ENCODE peak calls at places on chromosome 17, in ten cellular contexts. One of them, this sample, is unnamed.

GRCh38 chr17:37493249-37494027 is 3.7 kb downstream of the DUSP14 start:
- DNase-seq in left lung: no peak
- DNase-seq in tibial artery: no peak
- DNase-seq in AG04449: peak
- DNase-seq in AG09309: peak
- DNase-seq in ascending aorta: no peak
- DNase-seq in HCT116: peak
- DNase-seq in choroid plexus epithelial cell: peak
- DNase-seq in left ventricle myocardium inferior: no peak
- DNase-seq in glutamatergic neuron: no peak
- DNase-seq in this sample: no peak

GRCh38 chr17:73156887-73157870 is 7.6 kb upstream of the SSTR2 start:
- DNase-seq in HCT116: no peak
- DNase-seq in left lung: no peak
- DNase-seq in AG04449: no peak
- DNase-seq in tibial artery: no peak
- DNase-seq in glutamatergic neuron: no peak
- DNase-seq in choroid plexus epithelial cell: peak
- DNase-seq in left ventricle myocardium inferior: no peak
- DNase-seq in ascending aorta: no peak
- DNase-seq in AG09309: no peak
- DNase-seq in this sample: no peak

GRCh38 chr17:68398731-68399637 is 58.3 kb downstream of the WIPI1 start:
- DNase-seq in glutamatergic neuron: peak
- DNase-seq in left lung: peak
- DNase-seq in choroid plexus epithelial cell: peak
- DNase-seq in AG04449: peak
- DNase-seq in left ventricle myocardium inferior: peak
- DNase-seq in HCT116: peak
- DNase-seq in AG09309: no peak
- DNase-seq in tibial artery: peak
- DNase-seq in ascending aorta: no peak
- DNase-seq in this sample: peak

GRCh38 chr17:31564883-31565297 is 173.4 kb downstream of the RAB11FIP4 start:
- DNase-seq in tibial artery: no peak
- DNase-seq in ascending aorta: no peak
- DNase-seq in glutamatergic neuron: no peak
- DNase-seq in left lung: no peak
- DNase-seq in AG09309: no peak
- DNase-seq in choroid plexus epithelial cell: peak
- DNase-seq in HCT116: no peak
- DNase-seq in AG04449: no peak
- DNase-seq in left ventricle myocardium inferior: no peak
- DNase-seq in this sample: peak

GRCh38 chr17:8574687-8575086 is 55.8 kb downstream of the MYH10 start:
- DNase-seq in tibial artery: peak
- DNase-seq in left ventricle myocardium inferior: peak
- DNase-seq in HCT116: no peak
- DNase-seq in ascending aorta: no peak
- DNase-seq in choroid plexus epithelial cell: peak
- DNase-seq in left lung: no peak
- DNase-seq in AG09309: no peak
- DNase-seq in glutamatergic neuron: no peak
- DNase-seq in AG04449: no peak
- DNase-seq in this sample: no peak

GRCh38 chr17:8611135-8611534 is 19.4 kb downstream of the MYH10 start:
- DNase-seq in left ventricle myocardium inferior: no peak
- DNase-seq in glutamatergic neuron: no peak
- DNase-seq in AG04449: no peak
- DNase-seq in tibial artery: peak
- DNase-seq in ascending aorta: no peak
- DNase-seq in choroid plexus epithelial cell: no peak
- DNase-seq in AG09309: peak
- DNase-seq in left lung: no peak
- DNase-seq in HCT116: no peak
- DNase-seq in this sample: peak

GRCh38 chr17:36608280-36608679 is 6.9 kb downstream of the MRM1 start:
- DNase-seq in AG04449: no peak
- DNase-seq in glutamatergic neuron: no peak
- DNase-seq in ascending aorta: no peak
- DNase-seq in AG09309: no peak
- DNase-seq in left lung: no peak
- DNase-seq in choroid plexus epithelial cell: no peak
- DNase-seq in HCT116: no peak
- DNase-seq in tibial artery: no peak
- DNase-seq in left ventricle myocardium inferior: no peak
- DNase-seq in this sample: no peak

GRCh38 chr17:73068322-73069153 is 23.9 kb downstream of the SLC39A11 start:
- DNase-seq in left ventricle myocardium inferior: no peak
- DNase-seq in left lung: no peak
- DNase-seq in AG04449: peak
- DNase-seq in AG09309: no peak
- DNase-seq in tibial artery: no peak
- DNase-seq in HCT116: no peak
- DNase-seq in glutamatergic neuron: no peak
- DNase-seq in choroid plexus epithelial cell: peak
- DNase-seq in ascending aorta: no peak
- DNase-seq in this sample: peak

GRCh38 chr17:34703533-34703932 is 124.2 kb downstream of the TMEM132E start:
- DNase-seq in left ventricle myocardium inferior: peak
- DNase-seq in ascending aorta: no peak
- DNase-seq in AG09309: no peak
- DNase-seq in choroid plexus epithelial cell: peak
- DNase-seq in glutamatergic neuron: no peak
- DNase-seq in left lung: no peak
- DNase-seq in AG04449: no peak
- DNase-seq in HCT116: no peak
- DNase-seq in tibial artery: no peak
- DNase-seq in this sample: peak

GRCh38 chr17:58741121-58741625 is 14.5 kb upstream of the PPM1E start:
- DNase-seq in left ventricle myocardium inferior: no peak
- DNase-seq in left lung: no peak
- DNase-seq in choroid plexus epithelial cell: peak
- DNase-seq in AG04449: no peak
- DNase-seq in tibial artery: no peak
- DNase-seq in HCT116: peak
- DNase-seq in glutamatergic neuron: no peak
- DNase-seq in AG09309: peak
- DNase-seq in ascending aorta: no peak
- DNase-seq in this sample: peak

GRCh38 chr17:62912363-62912762 is 53.7 kb upstream of the TANC2 start:
- DNase-seq in left lung: no peak
- DNase-seq in left ventricle myocardium inferior: no peak
- DNase-seq in ascending aorta: no peak
- DNase-seq in glutamatergic neuron: no peak
- DNase-seq in tibial artery: no peak
- DNase-seq in choroid plexus epithelial cell: no peak
- DNase-seq in HCT116: no peak
- DNase-seq in AG04449: no peak
- DNase-seq in AG09309: no peak
- DNase-seq in this sample: no peak

GRCh38 chr17:67016039-67016762 is 28.2 kb upstream of the CACNG1 start:
- DNase-seq in left lung: no peak
- DNase-seq in ascending aorta: no peak
- DNase-seq in AG04449: no peak
- DNase-seq in left ventricle myocardium inferior: no peak
- DNase-seq in glutamatergic neuron: no peak
- DNase-seq in HCT116: no peak
- DNase-seq in tibial artery: no peak
- DNase-seq in AG09309: no peak
- DNase-seq in choroid plexus epithelial cell: no peak
- DNase-seq in this sample: no peak

GRCh38 chr17:55883112-55883511 is 132.3 kb downstream of the PCTP start:
- DNase-seq in tibial artery: no peak
- DNase-seq in AG04449: no peak
- DNase-seq in choroid plexus epithelial cell: no peak
- DNase-seq in glutamatergic neuron: no peak
- DNase-seq in ascending aorta: no peak
- DNase-seq in HCT116: no peak
- DNase-seq in left ventricle myocardium inferior: no peak
- DNase-seq in left lung: no peak
- DNase-seq in AG09309: no peak
- DNase-seq in this sample: no peak
- TF ChIP-seq CTCF in tibial artery: no peak
- TF ChIP-seq CTCF in AG04449: no peak
- TF ChIP-seq CTCF in choroid plexus epithelial cell: no peak
- TF ChIP-seq CTCF in glutamatergic neuron: no peak
- TF ChIP-seq CTCF in ascending aorta: no peak
- TF ChIP-seq CTCF in HCT116: no peak
- TF ChIP-seq CTCF in left ventricle myocardium inferior: no peak
- TF ChIP-seq CTCF in left lung: no peak
- TF ChIP-seq CTCF in AG09309: no peak
- TF ChIP-seq CTCF in this sample: no peak

GRCh38 chr17:80925668-80926067 is 66.0 kb upstream of the CHMP6 start:
- DNase-seq in left ventricle myocardium inferior: no peak
- DNase-seq in choroid plexus epithelial cell: no peak
- DNase-seq in ascending aorta: no peak
- DNase-seq in left lung: no peak
- DNase-seq in AG09309: no peak
- DNase-seq in tibial artery: no peak
- DNase-seq in glutamatergic neuron: no peak
- DNase-seq in HCT116: no peak
- DNase-seq in AG04449: no peak
- DNase-seq in this sample: no peak

GRCh38 chr17:80929449-80929848 is 62.2 kb upstream of the CHMP6 start:
- DNase-seq in AG04449: no peak
- DNase-seq in tibial artery: no peak
- DNase-seq in HCT116: no peak
- DNase-seq in left lung: peak
- DNase-seq in glutamatergic neuron: no peak
- DNase-seq in left ventricle myocardium inferior: no peak
- DNase-seq in ascending aorta: no peak
- DNase-seq in AG09309: no peak
- DNase-seq in choroid plexus epithelial cell: no peak
- DNase-seq in this sample: no peak

GRCh38 chr17:80926601-80927250 is 64.9 kb upstream of the CHMP6 start:
- DNase-seq in left lung: peak
- DNase-seq in tibial artery: no peak
- DNase-seq in AG09309: no peak
- DNase-seq in ascending aorta: no peak
- DNase-seq in AG04449: no peak
- DNase-seq in glutamatergic neuron: no peak
- DNase-seq in choroid plexus epithelial cell: no peak
- DNase-seq in left ventricle myocardium inferior: no peak
- DNase-seq in HCT116: no peak
- DNase-seq in this sample: no peak

GRCh38 chr17:80930335-80931040 is 61.2 kb upstream of the CHMP6 start:
- DNase-seq in AG09309: no peak
- DNase-seq in left lung: no peak
- DNase-seq in choroid plexus epithelial cell: no peak
- DNase-seq in tibial artery: no peak
- DNase-seq in AG04449: no peak
- DNase-seq in left ventricle myocardium inferior: no peak
- DNase-seq in ascending aorta: no peak
- DNase-seq in HCT116: no peak
- DNase-seq in glutamatergic neuron: no peak
- DNase-seq in this sample: no peak

GRCh38 chr17:80927791-80928216 is 63.8 kb upstream of the CHMP6 start:
- DNase-seq in AG09309: no peak
- DNase-seq in choroid plexus epithelial cell: peak
- DNase-seq in left lung: peak
- DNase-seq in glutamatergic neuron: peak
- DNase-seq in HCT116: no peak
- DNase-seq in left ventricle myocardium inferior: no peak
- DNase-seq in tibial artery: no peak
- DNase-seq in ascending aorta: no peak
- DNase-seq in AG04449: no peak
- DNase-seq in this sample: no peak
- TF ChIP-seq CTCF in AG09309: no peak
- TF ChIP-seq CTCF in choroid plexus epithelial cell: peak
- TF ChIP-seq CTCF in left lung: no peak
- TF ChIP-seq CTCF in glutamatergic neuron: no peak
- TF ChIP-seq CTCF in HCT116: no peak
- TF ChIP-seq CTCF in left ventricle myocardium inferior: peak
- TF ChIP-seq CTCF in tibial artery: no peak
- TF ChIP-seq CTCF in ascending aorta: no peak
- TF ChIP-seq CTCF in AG04449: no peak
- TF ChIP-seq CTCF in this sample: no peak

DNA sequence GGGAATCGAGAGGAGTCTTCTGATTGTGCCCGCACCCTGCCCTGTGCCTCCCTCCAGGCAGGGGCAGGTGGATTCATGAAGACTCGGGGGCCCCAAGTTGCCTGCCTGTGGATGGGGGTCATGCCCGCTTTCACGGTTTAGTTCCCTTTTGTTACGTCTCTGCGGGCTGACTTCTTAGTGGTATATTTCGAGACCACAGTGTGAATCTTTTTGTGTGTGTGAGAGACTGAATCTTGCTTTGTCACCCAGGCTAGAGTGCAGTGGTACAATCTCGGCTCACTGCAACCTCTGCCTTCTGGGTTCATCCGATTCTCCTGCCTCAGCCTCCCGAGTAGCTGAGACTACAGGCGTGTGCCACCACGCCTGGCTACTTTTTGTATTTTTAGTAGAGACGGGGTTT is 18.1 kb upstream of the RNF213 start:
- DNase-seq in choroid plexus epithelial cell: no peak
- DNase-seq in HCT116: no peak
- DNase-seq in ascending aorta: no peak
- DNase-seq in left lung: no peak
- DNase-seq in AG04449: no peak
- DNase-seq in AG09309: no peak
- DNase-seq in tibial artery: no peak
- DNase-seq in glutamatergic neuron: no peak
- DNase-seq in left ventricle myocardium inferior: no peak
- DNase-seq in this sample: no peak
- TF ChIP-seq CTCF in choroid plexus epithelial cell: no peak
- TF ChIP-seq CTCF in HCT116: no peak
- TF ChIP-seq CTCF in ascending aorta: no peak
- TF ChIP-seq CTCF in left lung: no peak
- TF ChIP-seq CTCF in AG04449: no peak
- TF ChIP-seq CTCF in AG09309: no peak
- TF ChIP-seq CTCF in tibial artery: no peak
- TF ChIP-seq CTCF in glutamatergic neuron: no peak
- TF ChIP-seq CTCF in left ventricle myocardium inferior: no peak
- TF ChIP-seq CTCF in this sample: no peak

GRCh38 chr17:50337956-50338355 is 8.0 kb upstream of the XYLT2 start:
- DNase-seq in left ventricle myocardium inferior: no peak
- DNase-seq in ascending aorta: no peak
- DNase-seq in glutamatergic neuron: no peak
- DNase-seq in choroid plexus epithelial cell: no peak
- DNase-seq in AG09309: no peak
- DNase-seq in left lung: no peak
- DNase-seq in tibial artery: no peak
- DNase-seq in AG04449: no peak
- DNase-seq in HCT116: no peak
- DNase-seq in this sample: no peak
- TF ChIP-seq CTCF in left ventricle myocardium inferior: no peak
- TF ChIP-seq CTCF in ascending aorta: no peak
- TF ChIP-seq CTCF in glutamatergic neuron: no peak
- TF ChIP-seq CTCF in choroid plexus epithelial cell: no peak
- TF ChIP-seq CTCF in AG09309: no peak
- TF ChIP-seq CTCF in left lung: no peak
- TF ChIP-seq CTCF in tibial artery: no peak
- TF ChIP-seq CTCF in AG04449: no peak
- TF ChIP-seq CTCF in HCT116: no peak
- TF ChIP-seq CTCF in this sample: no peak

GRCh38 chr17:79126139-79126538 is 51.5 kb downstream of the ENGASE start:
- DNase-seq in choroid plexus epithelial cell: peak
- DNase-seq in AG09309: no peak
- DNase-seq in left lung: no peak
- DNase-seq in tibial artery: no peak
- DNase-seq in HCT116: no peak
- DNase-seq in AG04449: no peak
- DNase-seq in left ventricle myocardium inferior: no peak
- DNase-seq in ascending aorta: no peak
- DNase-seq in glutamatergic neuron: no peak
- DNase-seq in this sample: peak
- TF ChIP-seq CTCF in choroid plexus epithelial cell: peak
- TF ChIP-seq CTCF in AG09309: peak
- TF ChIP-seq CTCF in left lung: no peak
- TF ChIP-seq CTCF in tibial artery: no peak
- TF ChIP-seq CTCF in HCT116: peak
- TF ChIP-seq CTCF in AG04449: peak
- TF ChIP-seq CTCF in left ventricle myocardium inferior: peak
- TF ChIP-seq CTCF in ascending aorta: no peak
- TF ChIP-seq CTCF in glutamatergic neuron: no peak
- TF ChIP-seq CTCF in this sample: no peak